ENCODE peak calls at places on chromosomes 16 and 17, in eight cellular contexts. A is GM10248; Q is fibroblast of pulmonary artery; Z is AG10803; V is effector memory CD4-positive, alpha-beta T cell; L is MM.1S; P is HuH-7; O is activated CD4-positive, alpha-beta T cell treated with anti-CD3 and anti-CD28 coated beads, Interleukin-2, amount 10 ng/mL, durations not matched to agents 7 days and 5 days. H is an unnamed sample.
A peak's percentile ranks its signal among the peaks of the same experiment; 100 is the strongest.

GRCh38 chr16:62077998-62078397 is 41.8 kb upstream of the CDH8 start:
- DNase-seq in Z (peak; percentile 1), O (no peak), L (peak; percentile 10), A (no peak), Q (no peak), P (no peak), V (no peak), H (no peak)

GRCh38 chr16:88938933-88939813 is 37.8 kb downstream of the CBFA2T3 start:
- DNase-seq in L (no peak), A (peak; percentile 50), P (no peak), Z (no peak), V (no peak), Q (no peak), O (no peak), H (no peak)

GRCh38 chr17:21286066-21286770 is 1.7 kb downstream of the MAP2K3 start:
- DNase-seq in O (no peak), P (peak; percentile 88), A (no peak), V (no peak), L (no peak), Z (peak; percentile 98), Q (peak; percentile 99), H (peak; percentile 17)

GRCh38 chr16:57619606-57620315 is 8.7 kb upstream of the ADGRG1 start:
- DNase-seq in V (no peak), L (peak; percentile 64), Q (no peak), A (no peak), Z (no peak), P (no peak), O (no peak), H (no peak)

GRCh38 chr16:29809850-29810698 is 1.9 kb upstream of the PRRT2 start:
- DNase-seq in L (no peak), V (no peak), O (peak; percentile 33), P (no peak), A (no peak), Q (no peak), Z (no peak), H (peak; percentile 72)

GRCh38 chr17:76679242-76679641 is 31.5 kb downstream of the MXRA7 start:
- DNase-seq in A (no peak), Q (no peak), O (no peak), L (no peak), Z (no peak), V (no peak), P (no peak), H (no peak)

GRCh38 chr17:73731733-73732132 is 87.5 kb upstream of the SDK2 start:
- DNase-seq in L (no peak), Q (no peak), A (no peak), O (no peak), P (no peak), V (no peak), Z (no peak), H (no peak)

GRCh38 chr16:70396209-70396904 is 42.5 kb downstream of the ST3GAL2 start:
- DNase-seq in P (peak; percentile 52), V (no peak), L (peak; percentile 19), Z (peak; percentile 37), Q (no peak), O (no peak), A (no peak), H (no peak)

H was measured in activated naive CD8-positive, alpha-beta T cell treated with anti-CD3 and anti-CD28 coated beads for 36 hours.